ENCODE peak calls at places on chromosomes 1 and 21, in eight cellular contexts. X is heart right ventricle, M is neural progenitor cell, S is H1, Z is neuronal stem cell, N is A673, K is MM.1S, A is gastrocnemius medialis. C is an unnamed sample.

GRCh38 chr1:231584117-231584516 is 42.5 kb upstream of the DISC1 start:
- DNase-seq in Z (no peak), S (no peak), K (peak), A (no peak), N (peak), M (no peak), X (no peak), C (no peak)

GRCh38 chr1:5757177-5757820 is 234.9 kb downstream of the NPHP4 start:
- DNase-seq in Z (no peak), M (no peak), N (no peak), S (no peak), X (no peak), A (no peak), K (no peak), C (no peak)

GRCh38 chr1:227774721-227775665 is 39.8 kb downstream of the SNAP47 start:
- DNase-seq in A (no peak), X (no peak), N (no peak), M (no peak), Z (no peak), S (no peak), K (no peak), C (no peak)

GRCh38 chr1:55010887-55011217 is 12.1 kb downstream of the BSND start:
- DNase-seq in A (no peak), X (no peak), Z (no peak), M (no peak), K (no peak), N (no peak), S (no peak), C (no peak)

GRCh38 chr21:25385912-25386474 is 221.3 kb downstream of the MRPL39 start:
- DNase-seq in X (no peak), S (no peak), A (no peak), Z (peak), N (peak), K (peak), M (peak), C (no peak)

GRCh38 chr21:39913651-39914145 is 46.5 kb downstream of the PCP4 start:
- DNase-seq in N (no peak), X (peak), S (no peak), Z (no peak), A (no peak), K (no peak), M (no peak), C (no peak)

GRCh38 chr1:75711846-75712245 is 12.7 kb upstream of the ACADM start:
- DNase-seq in N (no peak), A (no peak), X (no peak), S (no peak), Z (no peak), M (no peak), K (no peak), C (no peak)

GRCh38 chr1:116168277-116169032 is 57.3 kb downstream of the MAB21L3 start:
- DNase-seq in M (peak), K (peak), Z (peak), S (peak), X (peak), A (peak), N (peak), C (peak)

GRCh38 chr1:113452921-113453770 is 62.8 kb downstream of the MAGI3 start:
- DNase-seq in S (no peak), Z (no peak), X (no peak), M (peak), A (no peak), K (peak), N (peak), C (peak)

GRCh38 chr1:154608522-154609294 is 722 bp upstream of the ADAR start:
- DNase-seq in A (no peak), N (peak), X (peak), K (peak), Z (peak), S (no peak), M (peak), C (peak)

GRCh38 chr1:17161137-17161700 is 42.0 kb upstream of the PADI2 start:
- DNase-seq in K (peak), Z (no peak), S (no peak), M (no peak), X (no peak), A (no peak), N (no peak), C (no peak)

GRCh38 chr1:33575324-33575879 is 103.0 kb downstream of the ZSCAN20 start:
- DNase-seq in A (no peak), K (no peak), N (no peak), S (no peak), Z (no peak), X (peak), M (no peak), C (no peak)

GRCh38 chr21:28445081-28445830 is 547.4 kb downstream of the LTN1 start:
- DNase-seq in M (no peak), S (no peak), K (no peak), Z (no peak), N (no peak), A (no peak), X (no peak), C (no peak)

GRCh38 chr1:208159542-208160258 is 84.5 kb downstream of the PLXNA2 start:
- DNase-seq in K (no peak), Z (no peak), M (no peak), S (no peak), N (no peak), X (no peak), A (peak), C (no peak)

GRCh38 chr1:164702216-164702615 is 143.2 kb downstream of the PBX1 start:
- DNase-seq in M (no peak), A (no peak), Z (no peak), X (no peak), N (no peak), S (no peak), K (no peak), C (no peak)

GRCh38 chr1:148362141-148362929 is 120.8 kb downstream of the PPIAL4G start:
- DNase-seq in A (no peak), X (no peak), N (no peak), M (peak), Z (no peak), K (no peak), S (peak), C (no peak)

GRCh38 chr1:15038232-15039016 is 115.1 kb upstream of the TMEM51 start:
- DNase-seq in X (no peak), N (peak), Z (no peak), M (peak), K (peak), S (no peak), A (no peak), C (no peak)

DNA sequence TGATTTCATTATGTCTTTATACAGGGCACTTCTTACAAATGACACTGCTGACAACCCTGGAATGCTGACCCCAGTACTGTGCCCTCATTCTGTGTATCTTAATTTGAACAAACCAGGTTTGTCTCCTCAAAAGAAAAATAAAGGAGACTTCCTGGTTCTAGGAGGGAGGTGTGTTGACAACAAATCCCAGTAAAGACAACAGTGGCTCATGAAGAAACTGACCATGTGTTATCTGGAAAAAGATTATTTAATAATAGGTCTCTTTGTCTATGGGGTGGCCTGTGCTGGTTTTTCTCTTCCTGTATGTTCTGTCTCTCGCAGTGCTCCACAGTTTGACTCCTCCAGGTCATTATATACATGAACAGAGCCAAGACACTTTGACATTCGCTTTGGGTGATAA is 454.6 kb downstream of the LMO4 start:
- DNase-seq in Z (no peak), K (no peak), N (no peak), M (no peak), S (no peak), X (no peak), A (no peak), C (no peak)
- H3K27ac ChIP-seq in Z (no peak), K (no peak), N (no peak), M (no peak), S (no peak), X (no peak), A (no peak), C (no peak)

DNA sequence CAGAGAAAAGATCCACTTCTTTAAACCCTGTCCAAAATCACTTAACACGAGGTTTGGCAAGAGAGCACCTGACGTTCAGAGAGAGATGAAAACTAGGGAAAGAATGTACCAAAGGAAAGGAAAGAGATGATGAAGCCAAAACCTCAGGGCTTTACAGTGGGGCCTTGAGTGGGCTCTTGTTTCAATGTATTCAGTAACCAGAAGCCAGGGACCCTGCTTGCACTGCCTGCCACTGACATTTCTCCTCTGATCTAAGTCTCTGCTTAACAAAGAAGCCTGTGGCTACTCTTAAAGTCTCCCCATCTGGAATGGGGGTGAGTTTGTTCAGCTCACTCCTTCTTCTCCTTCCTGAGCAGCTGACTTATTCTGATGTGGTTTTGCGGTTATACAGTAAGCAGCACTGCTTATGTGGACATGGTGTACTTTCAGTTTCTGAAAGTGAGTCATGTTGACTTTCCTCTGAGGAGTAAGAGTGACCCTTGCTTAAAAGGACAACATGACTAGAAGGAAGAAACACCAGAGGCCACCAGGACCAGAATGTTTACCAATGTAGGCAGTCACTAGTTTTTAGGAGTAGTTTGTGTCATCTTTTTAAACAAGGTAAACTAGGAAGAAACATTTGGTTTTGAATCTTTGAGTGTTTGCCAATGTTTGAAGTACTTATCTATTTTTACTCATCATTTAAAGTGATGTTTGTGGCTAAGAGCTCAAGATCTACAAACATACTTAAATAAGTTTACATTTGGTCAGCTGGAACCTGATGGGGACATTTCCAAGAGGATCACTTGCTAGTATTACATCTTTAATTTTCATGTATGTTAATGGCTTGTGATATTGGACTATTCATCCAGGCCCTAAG is 87.4 kb downstream of the FASLG start:
- DNase-seq in K (peak), A (peak), X (no peak), S (no peak), M (no peak), Z (no peak), N (no peak), C (peak)
- H3K27ac ChIP-seq in K (no peak), A (peak), X (no peak), S (no peak), M (no peak), Z (no peak), N (no peak), C (no peak)

DNA sequence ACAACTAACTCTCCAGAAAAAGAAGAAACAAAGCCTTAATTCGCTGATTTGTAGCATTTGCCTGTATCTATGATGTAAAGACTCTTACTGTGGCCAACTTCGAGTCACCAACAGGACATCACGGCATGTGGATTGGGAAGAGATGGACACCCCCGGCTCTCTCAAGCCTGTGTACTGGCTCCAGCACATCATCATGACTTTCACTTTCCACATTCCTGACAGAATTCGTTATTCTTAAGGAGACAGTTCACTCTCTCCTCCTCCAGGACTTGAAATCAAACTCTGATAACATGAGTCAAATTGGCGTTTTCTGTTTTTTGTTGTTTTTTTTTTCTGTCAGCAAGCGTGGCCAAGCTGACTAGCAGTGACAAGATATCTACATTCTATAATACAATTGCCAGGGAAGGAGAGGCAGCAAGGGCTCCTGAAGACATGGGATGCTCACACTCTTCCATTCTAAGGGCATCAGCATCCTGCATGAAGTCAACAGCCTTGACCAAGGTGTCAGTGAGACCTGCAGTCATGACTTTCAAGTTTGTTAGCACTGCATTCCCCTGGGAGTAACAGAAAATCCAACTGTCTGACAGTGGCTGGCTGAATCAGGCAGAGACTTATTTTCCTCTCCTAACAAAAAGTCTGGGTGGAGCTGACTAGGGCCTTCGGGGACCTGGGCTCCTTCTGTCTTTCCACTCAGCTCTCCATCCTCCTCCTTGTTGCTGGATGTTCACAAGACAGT is 13.3 kb upstream of the TRAF3IP3 start:
- DNase-seq in X (no peak), K (no peak), M (no peak), N (no peak), A (no peak), Z (no peak), S (no peak), C (no peak)
- H3K27ac ChIP-seq in X (peak), K (no peak), M (no peak), N (no peak), A (no peak), Z (no peak), S (no peak), C (no peak)

DNA sequence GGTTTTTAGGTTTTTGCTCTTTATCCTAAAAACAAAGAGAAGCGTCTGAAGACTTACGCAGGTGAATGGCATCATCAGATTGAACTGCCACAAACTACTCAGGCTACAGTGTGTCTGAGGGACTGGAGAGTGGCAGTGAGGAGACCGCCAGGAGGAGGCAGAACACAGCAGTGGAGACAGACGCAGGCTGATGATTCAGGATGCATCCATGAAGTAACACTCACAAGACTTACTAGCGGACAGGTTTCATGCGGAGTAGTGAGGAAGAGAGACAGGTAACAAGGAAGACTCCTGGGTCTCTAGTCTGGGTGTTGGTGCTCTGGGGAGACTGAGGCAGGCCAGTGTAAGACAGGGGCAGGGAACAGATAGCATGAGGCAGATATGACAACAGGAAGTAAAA is 5.7 kb downstream of the HSF2BP start:
- DNase-seq in M (no peak), S (no peak), X (no peak), A (no peak), Z (no peak), K (no peak), N (no peak), C (no peak)
- H3K27ac ChIP-seq in M (no peak), S (no peak), X (no peak), A (no peak), Z (no peak), K (no peak), N (no peak), C (no peak)

C was measured in CD8-positive, alpha-beta memory T cell.